ENCODE peak calls at places on chromosomes 12 and 14, in seven cellular contexts. V is mammary epithelial cell, F is IMR-90, K is Peyer's patch, A is endothelial cell of umbilical vein, Q is WERI-Rb-1, J is astrocyte. E is an unnamed sample. For H3K36me3, the result is how much of the 10 kb centered on the place peaks cover.

GRCh38 chr12:25806271-25806670 is 152.2 kb upstream of the RASSF8 start:
- DNase-seq in V (peak), F (peak), K (no peak), A (no peak), Q (no peak), J (peak), E (no peak)

GRCh38 chr12:117408161-117408791 is 46.9 kb upstream of the NOS1 start:
- DNase-seq in V (no peak), F (no peak), K (no peak), A (peak), Q (no peak), J (peak), E (no peak)

GRCh38 chr14:36513012-36513420 is 7.0 kb downstream of the NKX2-1 start:
- DNase-seq in V (no peak), F (no peak), K (no peak), A (no peak), Q (no peak), J (no peak), E (no peak)

GRCh38 chr12:122161682-122162081 is 12.3 kb downstream of the IL31 start:
- DNase-seq in V (no peak), F (no peak), K (no peak), A (no peak), Q (no peak), J (no peak), E (no peak)

GRCh38 chr14:24351517-24351916 is 11.7 kb upstream of the RIPK3 start:
- DNase-seq in V (peak), F (peak), K (no peak), A (peak), Q (no peak), J (no peak), E (no peak)

GRCh38 chr12:15982471-15982870 is 71.3 kb downstream of the DERA start:
- DNase-seq in V (peak), F (peak), K (no peak), A (peak), Q (no peak), J (peak), E (no peak)

GRCh38 chr14:60760209-60760608 is 25.6 kb downstream of the MNAT1 start:
- DNase-seq in V (no peak), F (no peak), K (no peak), A (no peak), Q (no peak), J (no peak), E (no peak)

GRCh38 chr14:106318700-106319099 is 792.3 kb downstream of the TMEM121 start:
- DNase-seq in V (no peak), F (no peak), K (no peak), A (no peak), Q (no peak), J (no peak), E (peak)

GRCh38 chr14:89352976-89353817 is 63.8 kb downstream of the FOXN3 start:
- DNase-seq in V (no peak), F (no peak), K (no peak), A (no peak), Q (no peak), J (no peak), E (no peak)

GRCh38 chr12:12461281-12461922 is 101.3 kb downstream of the DUSP16 start:
- DNase-seq in V (no peak), F (no peak), K (no peak), A (no peak), Q (no peak), J (no peak), E (no peak)

GRCh38 chr14:52961060-52961639 is 10.3 kb upstream of the FERMT2 start:
- DNase-seq in V (peak), F (peak), K (no peak), A (peak), Q (peak), J (peak), E (peak)

GRCh38 chr12:90905691-90906370 is 49.1 kb downstream of the CCER1 start:
- DNase-seq in V (peak), F (peak), K (no peak), A (peak), Q (no peak), J (peak), E (no peak)

GRCh38 chr12:50271724-50272247 is 11.5 kb downstream of the LIMA1 start:
- DNase-seq in V (no peak), F (peak), K (no peak), A (peak), Q (no peak), J (peak), E (no peak)

GRCh38 chr14:89624500-89625156 is 207.6 kb upstream of the FOXN3 start:
- DNase-seq in V (no peak), F (peak), K (no peak), A (no peak), Q (no peak), J (no peak), E (no peak)

GRCh38 chr12:14618990-14619389 is 51.3 kb upstream of the PLBD1 start:
- DNase-seq in V (peak), F (peak), K (no peak), A (peak), Q (peak), J (peak), E (no peak)

GRCh38 chr14:71380271-71380670 is 473.0 kb downstream of the PCNX1 start:
- DNase-seq in V (no peak), F (peak), K (no peak), A (no peak), Q (no peak), J (peak), E (no peak)

GRCh38 chr12:107027304-107028053 is 40.5 kb upstream of the MTERF2 start:
- DNase-seq in V (peak), F (peak), K (no peak), A (peak), Q (no peak), J (peak), E (no peak)

GRCh38 chr14:64113279-64113678 is 180.9 kb downstream of the ESR2 start:
- DNase-seq in V (no peak), F (no peak), K (peak), A (no peak), Q (no peak), J (no peak), E (no peak)

GRCh38 chr14:101227611-101228594 is 324.4 kb upstream of the RTL1 start:
- DNase-seq in V (no peak), F (no peak), K (no peak), A (no peak), Q (no peak), J (no peak), E (no peak)

GRCh38 chr12:4386756-4387155 is 7.2 kb upstream of the FGF23 start:
- DNase-seq in V (no peak), F (no peak), K (no peak), A (no peak), Q (no peak), J (no peak), E (no peak)

GRCh38 chr12:57242691-57243454 is 8.1 kb downstream of the STAC3 start:
- DNase-seq in V (peak), F (peak), K (peak), A (peak), Q (peak), J (no peak), E (peak)

GRCh38 chr12:67748761-67749075 is 100.2 kb downstream of the DYRK2 start:
- DNase-seq in V (peak), F (peak), K (no peak), A (no peak), Q (no peak), J (no peak), E (no peak)

GRCh38 chr12:122106891-122107660 is 28.5 kb downstream of the MLXIP start:
- DNase-seq in V (peak), F (peak), K (peak), A (no peak), Q (no peak), J (peak), E (no peak)

GRCh38 chr12:75876843-75877587 is 154.6 kb downstream of the PHLDA1 start:
- DNase-seq in V (no peak), F (no peak), K (no peak), A (no peak), Q (no peak), J (no peak), E (no peak)

GRCh38 chr12:57027805-57028153 is 11.4 kb upstream of the TAC3 start:
- DNase-seq in V (no peak), F (no peak), K (no peak), A (no peak), Q (no peak), J (no peak), E (no peak)

GRCh38 chr12:6620137-6620884 is 13.1 kb upstream of the CHD4 start:
- DNase-seq in V (no peak), F (no peak), K (no peak), A (peak), Q (no peak), J (peak), E (peak)

GRCh38 chr12:49957570-49957967 is 4.1 kb upstream of the AQP5 start:
- DNase-seq in V (no peak), F (no peak), K (no peak), A (no peak), Q (no peak), J (no peak), E (no peak)

GRCh38 chr14:51446771-51447170 is 204.9 kb upstream of the FRMD6 start:
- DNase-seq in V (no peak), F (no peak), K (no peak), A (peak), Q (no peak), J (no peak), E (no peak)

DNA sequence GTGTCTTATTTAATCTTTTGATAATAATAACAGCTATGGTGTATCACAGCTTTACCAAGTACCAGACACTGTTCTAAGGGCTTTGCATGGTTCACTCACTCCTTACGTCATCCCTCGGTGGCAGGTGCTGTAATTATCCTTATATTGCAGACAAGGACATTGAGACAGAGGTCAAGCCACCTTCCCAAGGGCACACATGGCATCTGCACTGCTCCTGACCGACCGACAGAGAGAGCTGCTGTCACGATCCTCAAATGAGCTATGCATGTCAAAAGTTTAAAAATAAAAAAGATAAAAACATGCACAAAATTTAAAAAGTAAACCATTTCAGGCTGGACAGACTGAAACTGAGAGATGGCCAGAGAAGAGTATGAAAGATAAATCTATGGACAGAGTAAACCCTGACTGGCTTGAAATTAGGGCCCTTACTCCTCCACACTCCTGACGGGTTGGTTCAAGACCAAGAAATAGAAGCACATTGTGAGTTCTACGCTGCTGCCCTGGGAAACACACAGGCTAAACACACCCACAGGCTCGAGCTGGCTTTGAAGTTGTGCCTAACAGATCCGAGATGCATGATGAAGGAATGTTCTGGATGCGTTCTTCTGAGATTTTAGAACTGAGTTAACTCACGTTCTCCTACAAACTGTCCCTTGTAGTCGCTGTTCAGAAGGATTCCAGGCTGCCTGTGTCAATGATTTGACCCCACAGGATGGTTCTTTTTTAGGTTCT is 268.7 kb downstream of the ZFP36L1 start:
- DNase-seq in V (no peak), F (no peak), K (no peak), A (no peak), Q (no peak), J (no peak), E (no peak)
- TF ChIP-seq CTCF in V (no peak), F (no peak), K (peak), A (no peak), Q (no peak), J (no peak), E (no peak)

DNA sequence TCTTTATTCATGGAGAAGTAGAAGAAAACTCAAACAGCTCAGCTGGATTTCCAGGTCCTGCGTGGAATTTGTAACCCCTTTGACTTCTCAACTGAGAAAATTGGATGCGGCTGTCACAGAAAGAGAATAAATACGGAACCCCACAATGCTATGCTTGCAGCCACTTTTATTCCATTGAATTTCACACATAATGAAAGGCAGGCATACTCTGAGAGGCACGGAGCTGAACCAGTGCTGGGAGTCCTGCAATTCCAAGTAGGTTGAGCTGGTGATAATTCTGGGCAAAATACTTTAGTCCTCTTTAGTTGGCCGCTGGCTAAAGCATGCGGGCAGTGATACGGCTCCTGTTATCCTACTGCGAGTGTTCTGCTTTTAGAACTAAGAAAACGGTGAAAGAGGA is 16.8 kb upstream of the WNT5B start:
- DNase-seq in V (no peak), F (no peak), K (no peak), A (no peak), Q (no peak), J (no peak), E (no peak)
- H3K4me3 ChIP-seq in V (no peak), F (peak), K (no peak), A (no peak), Q (no peak), J (peak), E (no peak)

GRCh38 chr12:112035219-112035765 is 22.1 kb downstream of the ERP29 start:
- DNase-seq in V (no peak), F (no peak), K (no peak), A (no peak), Q (no peak), J (no peak), E (no peak)

GRCh38 chr12:112029326-112029725 is 16.1 kb downstream of the ERP29 start:
- DNase-seq in V (no peak), F (no peak), K (no peak), A (no peak), Q (no peak), J (no peak), E (no peak)

GRCh38 chr12:112031472-112031871 is 18.2 kb downstream of the ERP29 start:
- DNase-seq in V (no peak), F (peak), K (no peak), A (peak), Q (no peak), J (no peak), E (no peak)

DNA sequence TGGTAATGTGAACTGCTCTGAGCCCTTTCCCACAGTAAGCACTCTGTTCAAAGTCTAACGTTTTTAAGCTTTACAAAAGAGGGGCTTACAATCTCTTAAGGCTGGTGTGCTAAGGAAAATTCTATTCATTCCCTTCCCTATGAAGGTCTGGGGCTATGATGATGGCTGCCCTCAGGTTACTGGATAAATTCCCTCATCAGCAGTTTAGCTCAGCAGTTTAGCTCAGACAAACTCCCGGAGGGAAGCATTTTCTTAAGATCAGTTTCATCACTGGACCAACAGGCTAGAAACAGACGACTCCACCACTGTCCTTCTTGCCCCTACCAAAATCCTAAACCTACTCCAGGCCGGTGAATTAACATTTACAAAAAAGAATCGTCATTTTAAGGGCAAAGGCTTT is 19.1 kb downstream of the ERP29 start:
- DNase-seq in V (no peak), F (no peak), K (no peak), A (no peak), Q (no peak), J (no peak), E (no peak)
- H3K36me3 ChIP-seq in V (half or more), F (under half), K (half or more), A (under half), Q (half or more), J (under half), E (under half)

GRCh38 chr14:74400328-74400727 is 25.7 kb downstream of the SYNDIG1L start:
- DNase-seq in V (no peak), F (no peak), K (no peak), A (no peak), Q (peak), J (no peak), E (no peak)
- TF ChIP-seq CTCF in V (no peak), F (no peak), K (no peak), A (no peak), Q (peak), J (no peak), E (no peak)